ENCODE peak calls at places on chromosomes 1 and 21, in eight cellular contexts. S, T, R, A, Q, I, L and F are unnamed samples.

GRCh38 chr1:233113009-233113712 is 162.8 kb downstream of the NTPCR start:
- DNase-seq in S (peak; percentile 40), T (peak; percentile 99), R (no peak), A (peak; percentile 77), Q (peak; percentile 71), I (peak; percentile 99), L (peak; percentile 41), F (peak; percentile 100)

GRCh38 chr1:179036844-179037465 is 11.3 kb downstream of the FAM20B start:
- DNase-seq in S (peak; percentile 74), T (no peak), R (no peak), A (no peak), Q (no peak), I (no peak), L (no peak), F (no peak)

GRCh38 chr1:8951246-8951645 is 5.6 kb downstream of the CA6 start:
- DNase-seq in S (no peak), T (no peak), R (no peak), A (no peak), Q (no peak), I (no peak), L (no peak), F (no peak)

GRCh38 chr1:16387201-16388185 is 20.5 kb downstream of the SZRD1 start:
- DNase-seq in S (peak; percentile 68), T (no peak), R (no peak), A (no peak), Q (no peak), I (no peak), L (no peak), F (no peak)

GRCh38 chr1:59776960-59777852 is 37.5 kb upstream of the HOOK1 start:
- DNase-seq in S (no peak), T (no peak), R (no peak), A (no peak), Q (no peak), I (no peak), L (no peak), F (no peak)

GRCh38 chr1:241531195-241532172 is 694 bp upstream of the KMO start:
- DNase-seq in S (peak; percentile 76), T (no peak), R (peak; percentile 68), A (no peak), Q (no peak), I (peak; percentile 47), L (no peak), F (peak; percentile 39)

GRCh38 chr1:68218485-68218884 is 13.8 kb downstream of the WLS start:
- DNase-seq in S (no peak), T (no peak), R (no peak), A (no peak), Q (no peak), I (no peak), L (peak; percentile 64), F (no peak)

GRCh38 chr1:110559157-110559556 is 40.2 kb upstream of the KCNA10 start:
- DNase-seq in S (no peak), T (no peak), R (no peak), A (no peak), Q (no peak), I (no peak), L (no peak), F (no peak)

GRCh38 chr1:32828341-32828740 is 10.9 kb downstream of the S100PBP start:
- DNase-seq in S (no peak), T (no peak), R (no peak), A (no peak), Q (no peak), I (no peak), L (no peak), F (no peak)

GRCh38 chr1:17419626-17420328 is 19.7 kb downstream of the RCC2 start:
- DNase-seq in S (peak; percentile 46), T (peak; percentile 19), R (peak; percentile 70), A (peak; percentile 88), Q (peak; percentile 74), I (no peak), L (peak; percentile 79), F (no peak)

GRCh38 chr1:53552981-53553733 is 94.0 kb downstream of the DMRTB1 start:
- DNase-seq in S (no peak), T (no peak), R (no peak), A (peak; percentile 57), Q (peak; percentile 7), I (no peak), L (no peak), F (no peak)

GRCh38 chr1:94025383-94026340 is 95.3 kb downstream of the ABCA4 start:
- DNase-seq in S (peak; percentile 65), T (peak; percentile 74), R (no peak), A (no peak), Q (no peak), I (no peak), L (no peak), F (no peak)

GRCh38 chr1:44672254-44672955 is 1.9 kb downstream of the TMEM53 start:
- DNase-seq in S (peak; percentile 78), T (peak; percentile 22), R (no peak), A (no peak), Q (no peak), I (no peak), L (no peak), F (peak; percentile 25)

GRCh38 chr21:43270800-43271261 is 102.0 kb downstream of the CRYAA start:
- DNase-seq in S (no peak), T (no peak), R (no peak), A (peak; percentile 67), Q (peak; percentile 16), I (no peak), L (no peak), F (no peak)

GRCh38 chr1:6490181-6491075 is 1.0 kb downstream of the PLEKHG5 start:
- DNase-seq in S (peak; percentile 86), T (peak; percentile 62), R (peak; percentile 48), A (peak; percentile 80), Q (peak; percentile 66), I (no peak), L (peak; percentile 80), F (no peak)

GRCh38 chr1:6041432-6042062 is 4.1 kb upstream of the KCNAB2 start:
- DNase-seq in S (no peak), T (peak; percentile 16), R (no peak), A (no peak), Q (no peak), I (no peak), L (peak; percentile 32), F (no peak)

GRCh38 chr1:1237874-1238701 is 6.1 kb downstream of the B3GALT6 start:
- DNase-seq in S (no peak), T (no peak), R (no peak), A (no peak), Q (no peak), I (no peak), L (no peak), F (no peak)

GRCh38 chr21:34306246-34306645 is 57.6 kb upstream of the KCNE2 start:
- DNase-seq in S (no peak), T (no peak), R (no peak), A (no peak), Q (no peak), I (no peak), L (no peak), F (no peak)
- H3K4me3 ChIP-seq in S (no peak overlapping the region), T (no peak overlapping the region), R (no peak overlapping the region), A (no peak overlapping the region), Q (no peak overlapping the region), I (no peak overlapping the region), L (no peak overlapping the region), F (no peak overlapping the region)

GRCh38 chr1:2591233-2591580 is 4.6 kb downstream of the PRXL2B start:
- DNase-seq in S (no peak), T (no peak), R (no peak), A (no peak), Q (no peak), I (no peak), L (no peak), F (no peak)

GRCh38 chr1:2594001-2594640 is 7.5 kb downstream of the PRXL2B start:
- DNase-seq in S (no peak), T (no peak), R (no peak), A (peak; percentile 80), Q (peak; percentile 61), I (no peak), L (peak; percentile 77), F (no peak)

GRCh38 chr1:2591581-2592261 is 5.1 kb downstream of the PRXL2B start:
- DNase-seq in S (no peak), T (no peak), R (no peak), A (no peak), Q (no peak), I (no peak), L (no peak), F (no peak)

GRCh38 chr1:2593251-2593878 is 6.8 kb downstream of the PRXL2B start:
- DNase-seq in S (no peak), T (no peak), R (no peak), A (peak; percentile 60), Q (no peak), I (no peak), L (no peak), F (no peak)

DNA sequence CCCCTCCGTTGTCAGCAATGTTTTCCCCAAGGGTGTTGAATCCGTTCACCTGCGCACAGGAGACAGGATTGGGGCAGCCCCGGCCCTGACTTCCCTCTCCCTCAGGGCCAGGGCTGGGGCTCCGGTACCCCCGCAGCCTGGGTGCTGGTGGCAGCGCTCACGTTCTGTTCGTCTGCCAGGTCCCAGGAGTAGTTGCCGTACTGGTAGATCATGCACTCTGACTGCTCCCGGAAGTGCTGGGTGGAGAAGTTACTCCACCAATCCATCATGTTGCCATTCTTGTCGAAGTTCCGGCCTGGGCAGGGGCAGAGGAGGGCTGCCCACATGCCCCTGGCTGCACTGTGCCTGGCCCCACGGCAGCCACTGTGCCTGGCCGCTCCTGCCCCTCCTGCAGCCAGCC is 6.1 kb downstream of the PRXL2B start:
- DNase-seq in S (no peak), T (no peak), R (no peak), A (no peak), Q (no peak), I (no peak), L (peak; percentile 61), F (no peak)
- H3K4me3 ChIP-seq in S (no peak overlapping the region), T (no peak overlapping the region), R (no peak overlapping the region), A (no peak overlapping the region), Q (no peak overlapping the region), I (no peak overlapping the region), L (no peak overlapping the region), F (no peak overlapping the region)

GRCh38 chr1:31571340-31572295 is 4.7 kb upstream of the TINAGL1 start:
- DNase-seq in S (no peak), T (no peak), R (no peak), A (no peak), Q (no peak), I (no peak), L (no peak), F (no peak)
- H3K4me3 ChIP-seq in S (no peak overlapping the region), T (no peak overlapping the region), R (no peak overlapping the region), A (no peak overlapping the region), Q (no peak overlapping the region), I (no peak overlapping the region), L (no peak overlapping the region), F (no peak overlapping the region)

GRCh38 chr1:152983234-152983633 is 647 bp upstream of the SPRR1A start:
- DNase-seq in S (no peak), T (no peak), R (no peak), A (no peak), Q (no peak), I (no peak), L (no peak), F (no peak)

GRCh38 chr1:152982076-152982475 is 1.8 kb upstream of the SPRR1A start:
- DNase-seq in S (no peak), T (no peak), R (no peak), A (no peak), Q (no peak), I (no peak), L (no peak), F (no peak)

GRCh38 chr1:152986578-152986977 is 2.7 kb downstream of the SPRR1A start:
- DNase-seq in S (no peak), T (no peak), R (no peak), A (no peak), Q (no peak), I (no peak), L (no peak), F (no peak)

GRCh38 chr1:152981181-152981871 is 2.6 kb upstream of the SPRR1A start:
- DNase-seq in S (no peak), T (no peak), R (no peak), A (no peak), Q (no peak), I (no peak), L (no peak), F (no peak)

GRCh38 chr1:152983743-152984142 is at the start of gene SPRR1A:
- DNase-seq in S (no peak), T (no peak), R (no peak), A (no peak), Q (no peak), I (no peak), L (no peak), F (no peak)
- H3K4me3 ChIP-seq in S (no peak within 1 kb of the TSS), T (no peak within 1 kb of the TSS), R (no peak within 1 kb of the TSS), A (no peak within 1 kb of the TSS), Q (no peak within 1 kb of the TSS), I (no peak within 1 kb of the TSS), L (no peak within 1 kb of the TSS), F (no peak within 1 kb of the TSS)